ENCODE peak calls at places on chromosomes 12 and 14, in seven cellular contexts. One of them, this sample, is unnamed.

GRCh38 chr12:6635375-6635855 is 344 bp downstream of the LPAR5 start:
- DNase-seq in LoVo: no peak
- DNase-seq in activated T-cell treated with anti-CD3 and anti-CD28 coated beads, Interleukin-2, amount 50 U/mL, for 72 hours: peak; percentile 80
- DNase-seq in MCF 10A: no peak
- DNase-seq in HTR-8/SVneo: no peak
- DNase-seq in ovary: no peak
- DNase-seq in pancreas: no peak
- DNase-seq in this sample: no peak

GRCh38 chr12:96195845-96196451 is 1.8 kb downstream of the ELK3 start:
- DNase-seq in activated T-cell treated with anti-CD3 and anti-CD28 coated beads, Interleukin-2, amount 50 U/mL, for 72 hours: peak; percentile 43
- DNase-seq in LoVo: no peak
- DNase-seq in pancreas: no peak
- DNase-seq in MCF 10A: peak; percentile 45
- DNase-seq in ovary: peak; percentile 26
- DNase-seq in HTR-8/SVneo: peak; percentile 56
- DNase-seq in this sample: no peak

GRCh38 chr12:28424965-28425364 is 234.7 kb downstream of the CCDC91 start:
- DNase-seq in MCF 10A: no peak
- DNase-seq in LoVo: no peak
- DNase-seq in activated T-cell treated with anti-CD3 and anti-CD28 coated beads, Interleukin-2, amount 50 U/mL, for 72 hours: no peak
- DNase-seq in ovary: peak; percentile 20
- DNase-seq in pancreas: no peak
- DNase-seq in HTR-8/SVneo: no peak
- DNase-seq in this sample: peak; percentile 5

GRCh38 chr14:80304125-80304766 is 92.9 kb upstream of the DIO2 start:
- DNase-seq in pancreas: no peak
- DNase-seq in activated T-cell treated with anti-CD3 and anti-CD28 coated beads, Interleukin-2, amount 50 U/mL, for 72 hours: no peak
- DNase-seq in LoVo: no peak
- DNase-seq in HTR-8/SVneo: no peak
- DNase-seq in ovary: no peak
- DNase-seq in MCF 10A: peak; percentile 65
- DNase-seq in this sample: no peak

GRCh38 chr12:65741662-65742480 is 82.4 kb upstream of the HMGA2 start:
- DNase-seq in HTR-8/SVneo: peak; percentile 26
- DNase-seq in pancreas: peak; percentile 68
- DNase-seq in activated T-cell treated with anti-CD3 and anti-CD28 coated beads, Interleukin-2, amount 50 U/mL, for 72 hours: peak; percentile 33
- DNase-seq in MCF 10A: peak; percentile 16
- DNase-seq in ovary: peak; percentile 63
- DNase-seq in LoVo: peak; percentile 45
- DNase-seq in this sample: no peak

GRCh38 chr12:109844091-109844490 is 10.9 kb upstream of the TRPV4 start:
- DNase-seq in pancreas: no peak
- DNase-seq in LoVo: no peak
- DNase-seq in activated T-cell treated with anti-CD3 and anti-CD28 coated beads, Interleukin-2, amount 50 U/mL, for 72 hours: no peak
- DNase-seq in MCF 10A: no peak
- DNase-seq in HTR-8/SVneo: no peak
- DNase-seq in ovary: no peak
- DNase-seq in this sample: no peak

GRCh38 chr14:83133986-83134664 is 1600.5 kb upstream of the SEL1L start:
- DNase-seq in HTR-8/SVneo: no peak
- DNase-seq in activated T-cell treated with anti-CD3 and anti-CD28 coated beads, Interleukin-2, amount 50 U/mL, for 72 hours: no peak
- DNase-seq in ovary: no peak
- DNase-seq in pancreas: no peak
- DNase-seq in LoVo: no peak
- DNase-seq in MCF 10A: no peak
- DNase-seq in this sample: no peak

GRCh38 chr14:94480809-94481208 is 4.8 kb upstream of the SERPINA9 start:
- DNase-seq in MCF 10A: no peak
- DNase-seq in ovary: no peak
- DNase-seq in HTR-8/SVneo: no peak
- DNase-seq in LoVo: no peak
- DNase-seq in activated T-cell treated with anti-CD3 and anti-CD28 coated beads, Interleukin-2, amount 50 U/mL, for 72 hours: no peak
- DNase-seq in pancreas: no peak
- DNase-seq in this sample: no peak

GRCh38 chr12:128445728-128446127 is 178.8 kb downstream of the TMEM132C start:
- DNase-seq in pancreas: no peak
- DNase-seq in activated T-cell treated with anti-CD3 and anti-CD28 coated beads, Interleukin-2, amount 50 U/mL, for 72 hours: no peak
- DNase-seq in ovary: no peak
- DNase-seq in HTR-8/SVneo: no peak
- DNase-seq in LoVo: no peak
- DNase-seq in MCF 10A: no peak
- DNase-seq in this sample: no peak

GRCh38 chr12:1922075-1922709 is 3.7 kb upstream of the CACNA2D4 start:
- DNase-seq in activated T-cell treated with anti-CD3 and anti-CD28 coated beads, Interleukin-2, amount 50 U/mL, for 72 hours: no peak
- DNase-seq in HTR-8/SVneo: no peak
- DNase-seq in LoVo: no peak
- DNase-seq in ovary: no peak
- DNase-seq in MCF 10A: no peak
- DNase-seq in pancreas: no peak
- DNase-seq in this sample: no peak

GRCh38 chr12:42474391-42474790 is 115.2 kb downstream of the PRICKLE1 start:
- DNase-seq in MCF 10A: peak; percentile 57
- DNase-seq in HTR-8/SVneo: peak; percentile 33
- DNase-seq in pancreas: no peak
- DNase-seq in activated T-cell treated with anti-CD3 and anti-CD28 coated beads, Interleukin-2, amount 50 U/mL, for 72 hours: no peak
- DNase-seq in LoVo: peak; percentile 79
- DNase-seq in ovary: no peak
- DNase-seq in this sample: no peak

GRCh38 chr14:75877292-75877691 is 104.5 kb downstream of the TGFB3 start:
- DNase-seq in HTR-8/SVneo: no peak
- DNase-seq in ovary: no peak
- DNase-seq in LoVo: no peak
- DNase-seq in pancreas: no peak
- DNase-seq in MCF 10A: peak; percentile 78
- DNase-seq in activated T-cell treated with anti-CD3 and anti-CD28 coated beads, Interleukin-2, amount 50 U/mL, for 72 hours: no peak
- DNase-seq in this sample: no peak

GRCh38 chr12:84497819-84498218 is 414.8 kb downstream of the SLC6A15 start:
- DNase-seq in activated T-cell treated with anti-CD3 and anti-CD28 coated beads, Interleukin-2, amount 50 U/mL, for 72 hours: no peak
- DNase-seq in pancreas: no peak
- DNase-seq in HTR-8/SVneo: no peak
- DNase-seq in LoVo: no peak
- DNase-seq in ovary: no peak
- DNase-seq in MCF 10A: peak; percentile 46
- DNase-seq in this sample: no peak

GRCh38 chr14:99802301-99803105 is 9.3 kb downstream of the EML1 start:
- DNase-seq in activated T-cell treated with anti-CD3 and anti-CD28 coated beads, Interleukin-2, amount 50 U/mL, for 72 hours: no peak
- DNase-seq in MCF 10A: no peak
- DNase-seq in ovary: no peak
- DNase-seq in HTR-8/SVneo: no peak
- DNase-seq in LoVo: no peak
- DNase-seq in pancreas: no peak
- DNase-seq in this sample: no peak

GRCh38 chr14:60315591-60315990 is 66.6 kb downstream of the PPM1A start:
- DNase-seq in LoVo: no peak
- DNase-seq in activated T-cell treated with anti-CD3 and anti-CD28 coated beads, Interleukin-2, amount 50 U/mL, for 72 hours: no peak
- DNase-seq in HTR-8/SVneo: no peak
- DNase-seq in ovary: no peak
- DNase-seq in pancreas: no peak
- DNase-seq in MCF 10A: no peak
- DNase-seq in this sample: no peak

GRCh38 chr12:75528692-75529091 is 17.3 kb upstream of the KRR1 start:
- DNase-seq in HTR-8/SVneo: no peak
- DNase-seq in LoVo: no peak
- DNase-seq in activated T-cell treated with anti-CD3 and anti-CD28 coated beads, Interleukin-2, amount 50 U/mL, for 72 hours: no peak
- DNase-seq in pancreas: no peak
- DNase-seq in MCF 10A: no peak
- DNase-seq in ovary: no peak
- DNase-seq in this sample: no peak

GRCh38 chr12:22974865-22975264 is 349.9 kb downstream of the ETNK1 start:
- DNase-seq in pancreas: no peak
- DNase-seq in activated T-cell treated with anti-CD3 and anti-CD28 coated beads, Interleukin-2, amount 50 U/mL, for 72 hours: no peak
- DNase-seq in LoVo: peak; percentile 35
- DNase-seq in HTR-8/SVneo: peak; percentile 26
- DNase-seq in ovary: no peak
- DNase-seq in MCF 10A: peak; percentile 83
- DNase-seq in this sample: no peak

GRCh38 chr12:115771065-115771464 is 506.4 kb downstream of the MED13L start:
- DNase-seq in pancreas: no peak
- DNase-seq in MCF 10A: peak; percentile 26
- DNase-seq in HTR-8/SVneo: no peak
- DNase-seq in LoVo: no peak
- DNase-seq in activated T-cell treated with anti-CD3 and anti-CD28 coated beads, Interleukin-2, amount 50 U/mL, for 72 hours: no peak
- DNase-seq in ovary: no peak
- DNase-seq in this sample: no peak

GRCh38 chr14:98233656-98234055 is 1038.3 kb downstream of the BCL11B start:
- DNase-seq in activated T-cell treated with anti-CD3 and anti-CD28 coated beads, Interleukin-2, amount 50 U/mL, for 72 hours: no peak
- DNase-seq in HTR-8/SVneo: no peak
- DNase-seq in MCF 10A: peak; percentile 4
- DNase-seq in ovary: no peak
- DNase-seq in LoVo: no peak
- DNase-seq in pancreas: no peak
- DNase-seq in this sample: no peak

GRCh38 chr12:117356048-117356447 is 5.4 kb downstream of the NOS1 start:
- DNase-seq in ovary: no peak
- DNase-seq in HTR-8/SVneo: no peak
- DNase-seq in activated T-cell treated with anti-CD3 and anti-CD28 coated beads, Interleukin-2, amount 50 U/mL, for 72 hours: no peak
- DNase-seq in LoVo: no peak
- DNase-seq in MCF 10A: no peak
- DNase-seq in pancreas: no peak
- DNase-seq in this sample: no peak

GRCh38 chr14:94728950-94729349 is 41.0 kb downstream of the GSC start:
- DNase-seq in HTR-8/SVneo: no peak
- DNase-seq in LoVo: no peak
- DNase-seq in pancreas: no peak
- DNase-seq in ovary: no peak
- DNase-seq in MCF 10A: no peak
- DNase-seq in activated T-cell treated with anti-CD3 and anti-CD28 coated beads, Interleukin-2, amount 50 U/mL, for 72 hours: no peak
- DNase-seq in this sample: no peak

GRCh38 chr12:93571854-93572711 is at the start of gene SOCS2:
- DNase-seq in ovary: peak; percentile 57
- DNase-seq in pancreas: peak; percentile 77
- DNase-seq in MCF 10A: peak; percentile 14
- DNase-seq in HTR-8/SVneo: no peak
- DNase-seq in activated T-cell treated with anti-CD3 and anti-CD28 coated beads, Interleukin-2, amount 50 U/mL, for 72 hours: peak; percentile 39
- DNase-seq in LoVo: peak; percentile 47
- DNase-seq in this sample: no peak

GRCh38 chr12:73390256-73390655 is 1118.1 kb downstream of the TRHDE start:
- DNase-seq in MCF 10A: no peak
- DNase-seq in pancreas: no peak
- DNase-seq in activated T-cell treated with anti-CD3 and anti-CD28 coated beads, Interleukin-2, amount 50 U/mL, for 72 hours: no peak
- DNase-seq in HTR-8/SVneo: no peak
- DNase-seq in LoVo: no peak
- DNase-seq in ovary: no peak
- DNase-seq in this sample: no peak

GRCh38 chr12:6182279-6182898 is 17.8 kb upstream of the CD9 start:
- DNase-seq in activated T-cell treated with anti-CD3 and anti-CD28 coated beads, Interleukin-2, amount 50 U/mL, for 72 hours: no peak
- DNase-seq in MCF 10A: peak; percentile 92
- DNase-seq in HTR-8/SVneo: no peak
- DNase-seq in LoVo: peak; percentile 84
- DNase-seq in pancreas: no peak
- DNase-seq in ovary: peak; percentile 76
- DNase-seq in this sample: no peak

GRCh38 chr14:26794731-26795130 is 196.9 kb upstream of the NOVA1 start:
- DNase-seq in HTR-8/SVneo: no peak
- DNase-seq in ovary: no peak
- DNase-seq in pancreas: no peak
- DNase-seq in MCF 10A: peak; percentile 5
- DNase-seq in activated T-cell treated with anti-CD3 and anti-CD28 coated beads, Interleukin-2, amount 50 U/mL, for 72 hours: no peak
- DNase-seq in LoVo: no peak
- DNase-seq in this sample: no peak

GRCh38 chr14:77325746-77326094 is 4.9 kb downstream of the GSTZ1 start:
- DNase-seq in activated T-cell treated with anti-CD3 and anti-CD28 coated beads, Interleukin-2, amount 50 U/mL, for 72 hours: no peak
- DNase-seq in MCF 10A: no peak
- DNase-seq in HTR-8/SVneo: no peak
- DNase-seq in ovary: no peak
- DNase-seq in LoVo: no peak
- DNase-seq in pancreas: peak; percentile 25
- DNase-seq in this sample: no peak

GRCh38 chr14:56268039-56268438 is 149.8 kb downstream of the PELI2 start:
- DNase-seq in MCF 10A: no peak
- DNase-seq in ovary: no peak
- DNase-seq in activated T-cell treated with anti-CD3 and anti-CD28 coated beads, Interleukin-2, amount 50 U/mL, for 72 hours: no peak
- DNase-seq in pancreas: no peak
- DNase-seq in LoVo: no peak
- DNase-seq in HTR-8/SVneo: no peak
- DNase-seq in this sample: no peak